ENCODE peak calls at places on chromosomes 6 and 20, in nine cellular contexts. One of them, this sample, is unnamed.

GRCh38 chr6:157442296-157442695 is 61.3 kb downstream of the ZDHHC14 start:
- DNase-seq in heart left ventricle: no peak
- DNase-seq in AG10803: peak; percentile 60
- DNase-seq in stimulated activated CD8-positive, alpha-beta memory T cell treated with anti-CD3 and anti-CD28 coated beads, Interleukin-7, amount 100 ng/mL, for 1 hour: no peak
- DNase-seq in pulmonary artery endothelial cell: no peak
- DNase-seq in activated naive CD8-positive, alpha-beta T cell treated with anti-CD3 and anti-CD28 coated beads, Interleukin-2, amount 10 ng/mL, durations not matched to agents 7 days and 5 days: no peak
- DNase-seq in NCI-H2029: no peak
- DNase-seq in HTR-8/SVneo: no peak
- DNase-seq in neural crest cell: no peak
- DNase-seq in this sample: no peak

GRCh38 chr6:135191508-135192255 is 10.6 kb downstream of the MYB start:
- DNase-seq in heart left ventricle: no peak
- DNase-seq in AG10803: no peak
- DNase-seq in stimulated activated CD8-positive, alpha-beta memory T cell treated with anti-CD3 and anti-CD28 coated beads, Interleukin-7, amount 100 ng/mL, for 1 hour: no peak
- DNase-seq in pulmonary artery endothelial cell: no peak
- DNase-seq in activated naive CD8-positive, alpha-beta T cell treated with anti-CD3 and anti-CD28 coated beads, Interleukin-2, amount 10 ng/mL, durations not matched to agents 7 days and 5 days: no peak
- DNase-seq in NCI-H2029: no peak
- DNase-seq in HTR-8/SVneo: no peak
- DNase-seq in neural crest cell: no peak
- DNase-seq in this sample: no peak

GRCh38 chr20:19932170-19932667 is 84.9 kb upstream of the NAA20 start:
- DNase-seq in heart left ventricle: peak; percentile 61
- DNase-seq in AG10803: peak; percentile 96
- DNase-seq in stimulated activated CD8-positive, alpha-beta memory T cell treated with anti-CD3 and anti-CD28 coated beads, Interleukin-7, amount 100 ng/mL, for 1 hour: no peak
- DNase-seq in pulmonary artery endothelial cell: peak; percentile 97
- DNase-seq in activated naive CD8-positive, alpha-beta T cell treated with anti-CD3 and anti-CD28 coated beads, Interleukin-2, amount 10 ng/mL, durations not matched to agents 7 days and 5 days: no peak
- DNase-seq in NCI-H2029: no peak
- DNase-seq in HTR-8/SVneo: no peak
- DNase-seq in neural crest cell: no peak
- DNase-seq in this sample: no peak

GRCh38 chr6:44976677-44977405 is 351.3 kb upstream of the RUNX2 start:
- DNase-seq in heart left ventricle: no peak
- DNase-seq in AG10803: peak; percentile 68
- DNase-seq in stimulated activated CD8-positive, alpha-beta memory T cell treated with anti-CD3 and anti-CD28 coated beads, Interleukin-7, amount 100 ng/mL, for 1 hour: no peak
- DNase-seq in pulmonary artery endothelial cell: no peak
- DNase-seq in activated naive CD8-positive, alpha-beta T cell treated with anti-CD3 and anti-CD28 coated beads, Interleukin-2, amount 10 ng/mL, durations not matched to agents 7 days and 5 days: no peak
- DNase-seq in NCI-H2029: no peak
- DNase-seq in HTR-8/SVneo: no peak
- DNase-seq in neural crest cell: no peak
- DNase-seq in this sample: no peak

GRCh38 chr6:39980839-39981580 is 46.7 kb upstream of the MOCS1 start:
- DNase-seq in heart left ventricle: no peak
- DNase-seq in AG10803: peak; percentile 48
- DNase-seq in stimulated activated CD8-positive, alpha-beta memory T cell treated with anti-CD3 and anti-CD28 coated beads, Interleukin-7, amount 100 ng/mL, for 1 hour: no peak
- DNase-seq in pulmonary artery endothelial cell: no peak
- DNase-seq in activated naive CD8-positive, alpha-beta T cell treated with anti-CD3 and anti-CD28 coated beads, Interleukin-2, amount 10 ng/mL, durations not matched to agents 7 days and 5 days: no peak
- DNase-seq in NCI-H2029: peak; percentile 32
- DNase-seq in HTR-8/SVneo: peak; percentile 43
- DNase-seq in neural crest cell: peak; percentile 25
- DNase-seq in this sample: peak; percentile 41

GRCh38 chr6:6319947-6320811 is at the start of gene F13A1:
- DNase-seq in heart left ventricle: no peak
- DNase-seq in AG10803: no peak
- DNase-seq in stimulated activated CD8-positive, alpha-beta memory T cell treated with anti-CD3 and anti-CD28 coated beads, Interleukin-7, amount 100 ng/mL, for 1 hour: no peak
- DNase-seq in pulmonary artery endothelial cell: no peak
- DNase-seq in activated naive CD8-positive, alpha-beta T cell treated with anti-CD3 and anti-CD28 coated beads, Interleukin-2, amount 10 ng/mL, durations not matched to agents 7 days and 5 days: no peak
- DNase-seq in NCI-H2029: no peak
- DNase-seq in HTR-8/SVneo: no peak
- DNase-seq in neural crest cell: no peak
- DNase-seq in this sample: peak; percentile 71

GRCh38 chr20:53755733-53756523 is 162.3 kb upstream of the ZNF217 start:
- DNase-seq in heart left ventricle: no peak
- DNase-seq in AG10803: no peak
- DNase-seq in stimulated activated CD8-positive, alpha-beta memory T cell treated with anti-CD3 and anti-CD28 coated beads, Interleukin-7, amount 100 ng/mL, for 1 hour: no peak
- DNase-seq in pulmonary artery endothelial cell: no peak
- DNase-seq in activated naive CD8-positive, alpha-beta T cell treated with anti-CD3 and anti-CD28 coated beads, Interleukin-2, amount 10 ng/mL, durations not matched to agents 7 days and 5 days: no peak
- DNase-seq in NCI-H2029: no peak
- DNase-seq in HTR-8/SVneo: no peak
- DNase-seq in neural crest cell: no peak
- DNase-seq in this sample: no peak

GRCh38 chr20:24535956-24536730 is 66.7 kb downstream of the SYNDIG1 start:
- DNase-seq in heart left ventricle: no peak
- DNase-seq in AG10803: peak; percentile 36
- DNase-seq in stimulated activated CD8-positive, alpha-beta memory T cell treated with anti-CD3 and anti-CD28 coated beads, Interleukin-7, amount 100 ng/mL, for 1 hour: no peak
- DNase-seq in pulmonary artery endothelial cell: no peak
- DNase-seq in activated naive CD8-positive, alpha-beta T cell treated with anti-CD3 and anti-CD28 coated beads, Interleukin-2, amount 10 ng/mL, durations not matched to agents 7 days and 5 days: no peak
- DNase-seq in NCI-H2029: no peak
- DNase-seq in HTR-8/SVneo: no peak
- DNase-seq in neural crest cell: no peak
- DNase-seq in this sample: no peak

GRCh38 chr6:35044145-35044745 is 96.9 kb downstream of the TCP11 start:
- DNase-seq in heart left ventricle: peak; percentile 55
- DNase-seq in AG10803: no peak
- DNase-seq in stimulated activated CD8-positive, alpha-beta memory T cell treated with anti-CD3 and anti-CD28 coated beads, Interleukin-7, amount 100 ng/mL, for 1 hour: no peak
- DNase-seq in pulmonary artery endothelial cell: peak; percentile 86
- DNase-seq in activated naive CD8-positive, alpha-beta T cell treated with anti-CD3 and anti-CD28 coated beads, Interleukin-2, amount 10 ng/mL, durations not matched to agents 7 days and 5 days: no peak
- DNase-seq in NCI-H2029: peak; percentile 88
- DNase-seq in HTR-8/SVneo: no peak
- DNase-seq in neural crest cell: no peak
- DNase-seq in this sample: peak; percentile 61

GRCh38 chr6:108993876-108994275 is 100.8 kb downstream of the SESN1 start:
- DNase-seq in heart left ventricle: no peak
- DNase-seq in AG10803: no peak
- DNase-seq in stimulated activated CD8-positive, alpha-beta memory T cell treated with anti-CD3 and anti-CD28 coated beads, Interleukin-7, amount 100 ng/mL, for 1 hour: no peak
- DNase-seq in pulmonary artery endothelial cell: no peak
- DNase-seq in activated naive CD8-positive, alpha-beta T cell treated with anti-CD3 and anti-CD28 coated beads, Interleukin-2, amount 10 ng/mL, durations not matched to agents 7 days and 5 days: no peak
- DNase-seq in NCI-H2029: no peak
- DNase-seq in HTR-8/SVneo: no peak
- DNase-seq in neural crest cell: no peak
- DNase-seq in this sample: no peak

GRCh38 chr20:8844179-8844578 is 224.7 kb upstream of the PLCB4 start:
- DNase-seq in heart left ventricle: no peak
- DNase-seq in AG10803: no peak
- DNase-seq in stimulated activated CD8-positive, alpha-beta memory T cell treated with anti-CD3 and anti-CD28 coated beads, Interleukin-7, amount 100 ng/mL, for 1 hour: no peak
- DNase-seq in pulmonary artery endothelial cell: no peak
- DNase-seq in activated naive CD8-positive, alpha-beta T cell treated with anti-CD3 and anti-CD28 coated beads, Interleukin-2, amount 10 ng/mL, durations not matched to agents 7 days and 5 days: no peak
- DNase-seq in NCI-H2029: no peak
- DNase-seq in HTR-8/SVneo: no peak
- DNase-seq in neural crest cell: no peak
- DNase-seq in this sample: no peak

GRCh38 chr6:43203718-43204095 is 21.7 kb downstream of the CUL9 start:
- DNase-seq in heart left ventricle: no peak
- DNase-seq in AG10803: no peak
- DNase-seq in stimulated activated CD8-positive, alpha-beta memory T cell treated with anti-CD3 and anti-CD28 coated beads, Interleukin-7, amount 100 ng/mL, for 1 hour: no peak
- DNase-seq in pulmonary artery endothelial cell: no peak
- DNase-seq in activated naive CD8-positive, alpha-beta T cell treated with anti-CD3 and anti-CD28 coated beads, Interleukin-2, amount 10 ng/mL, durations not matched to agents 7 days and 5 days: peak; percentile 4
- DNase-seq in NCI-H2029: no peak
- DNase-seq in HTR-8/SVneo: no peak
- DNase-seq in neural crest cell: no peak
- DNase-seq in this sample: no peak

GRCh38 chr6:118708736-118709135 is 57.3 kb upstream of the CEP85L start:
- DNase-seq in heart left ventricle: no peak
- DNase-seq in AG10803: peak; percentile 78
- DNase-seq in stimulated activated CD8-positive, alpha-beta memory T cell treated with anti-CD3 and anti-CD28 coated beads, Interleukin-7, amount 100 ng/mL, for 1 hour: no peak
- DNase-seq in pulmonary artery endothelial cell: no peak
- DNase-seq in activated naive CD8-positive, alpha-beta T cell treated with anti-CD3 and anti-CD28 coated beads, Interleukin-2, amount 10 ng/mL, durations not matched to agents 7 days and 5 days: no peak
- DNase-seq in NCI-H2029: no peak
- DNase-seq in HTR-8/SVneo: no peak
- DNase-seq in neural crest cell: no peak
- DNase-seq in this sample: no peak

GRCh38 chr6:151263967-151264366 is 24.2 kb downstream of the AKAP12 start:
- DNase-seq in heart left ventricle: peak; percentile 33
- DNase-seq in AG10803: peak; percentile 32
- DNase-seq in stimulated activated CD8-positive, alpha-beta memory T cell treated with anti-CD3 and anti-CD28 coated beads, Interleukin-7, amount 100 ng/mL, for 1 hour: no peak
- DNase-seq in pulmonary artery endothelial cell: no peak
- DNase-seq in activated naive CD8-positive, alpha-beta T cell treated with anti-CD3 and anti-CD28 coated beads, Interleukin-2, amount 10 ng/mL, durations not matched to agents 7 days and 5 days: no peak
- DNase-seq in NCI-H2029: no peak
- DNase-seq in HTR-8/SVneo: no peak
- DNase-seq in neural crest cell: no peak
- DNase-seq in this sample: no peak

GRCh38 chr6:12265795-12266194 is 24.4 kb upstream of the EDN1 start:
- DNase-seq in heart left ventricle: no peak
- DNase-seq in AG10803: peak; percentile 15
- DNase-seq in stimulated activated CD8-positive, alpha-beta memory T cell treated with anti-CD3 and anti-CD28 coated beads, Interleukin-7, amount 100 ng/mL, for 1 hour: no peak
- DNase-seq in pulmonary artery endothelial cell: no peak
- DNase-seq in activated naive CD8-positive, alpha-beta T cell treated with anti-CD3 and anti-CD28 coated beads, Interleukin-2, amount 10 ng/mL, durations not matched to agents 7 days and 5 days: no peak
- DNase-seq in NCI-H2029: no peak
- DNase-seq in HTR-8/SVneo: no peak
- DNase-seq in neural crest cell: no peak
- DNase-seq in this sample: no peak

GRCh38 chr6:11947063-11947462 is 65.0 kb upstream of the HIVEP1 start:
- DNase-seq in heart left ventricle: no peak
- DNase-seq in AG10803: no peak
- DNase-seq in stimulated activated CD8-positive, alpha-beta memory T cell treated with anti-CD3 and anti-CD28 coated beads, Interleukin-7, amount 100 ng/mL, for 1 hour: no peak
- DNase-seq in pulmonary artery endothelial cell: no peak
- DNase-seq in activated naive CD8-positive, alpha-beta T cell treated with anti-CD3 and anti-CD28 coated beads, Interleukin-2, amount 10 ng/mL, durations not matched to agents 7 days and 5 days: no peak
- DNase-seq in NCI-H2029: no peak
- DNase-seq in HTR-8/SVneo: no peak
- DNase-seq in neural crest cell: no peak
- DNase-seq in this sample: no peak

This sample was measured in H9.